ENCODE peak calls at places on chromosome 18, in six cellular contexts. K is aorta, U is kidney, Y is gastrocnemius medialis, T is cardiac muscle cell, W is Peyer's patch. P is an unnamed sample.

GRCh38 chr18:30920356-30920755 is 122.2 kb downstream of the DSC3 start:
- DNase-seq in K (no peak), U (no peak), Y (no peak), T (no peak), W (no peak), P (no peak)

GRCh38 chr18:33923980-33924379 is 300.7 kb downstream of the NOL4 start:
- DNase-seq in K (no peak), U (no peak), Y (no peak), T (no peak), W (no peak), P (no peak)

GRCh38 chr18:39862341-39862740 is 2092.7 kb upstream of the PIK3C3 start:
- DNase-seq in K (no peak), U (no peak), Y (no peak), T (no peak), W (no peak), P (no peak)

GRCh38 chr18:34592961-34593382 is 117.1 kb upstream of the DTNA start:
- DNase-seq in K (peak; percentile 84), U (peak; percentile 76), Y (peak; percentile 88), T (peak; percentile 71), W (no peak), P (peak; percentile 78)

GRCh38 chr18:31274915-31275314 is 43.0 kb upstream of the DSG1 start:
- DNase-seq in K (no peak), U (no peak), Y (no peak), T (peak; percentile 36), W (peak; percentile 47), P (peak; percentile 58)

GRCh38 chr18:46842583-46842982 is 74.7 kb downstream of the PIAS2 start:
- DNase-seq in K (no peak), U (no peak), Y (no peak), T (no peak), W (no peak), P (no peak)

GRCh38 chr18:69758458-69758857 is 189.2 kb downstream of the CD226 start:
- DNase-seq in K (no peak), U (no peak), Y (no peak), T (no peak), W (no peak), P (no peak)

GRCh38 chr18:26771524-26771923 is 94.0 kb downstream of the AQP4 start:
- DNase-seq in K (no peak), U (no peak), Y (no peak), T (peak; percentile 51), W (no peak), P (no peak)

GRCh38 chr18:51340332-51340731 is 142.9 kb upstream of the MEX3C start:
- DNase-seq in K (no peak), U (no peak), Y (no peak), T (no peak), W (no peak), P (no peak)

GRCh38 chr18:39711701-39712100 is 2146.1 kb upstream of the CELF4 start:
- DNase-seq in K (no peak), U (no peak), Y (no peak), T (no peak), W (no peak), P (no peak)

GRCh38 chr18:55509631-55510372 is 78.2 kb downstream of the TCF4 start:
- DNase-seq in K (no peak), U (no peak), Y (no peak), T (peak; percentile 75), W (no peak), P (no peak)

GRCh38 chr18:63963610-63964256 is 6.1 kb upstream of the SERPINB8 start:
- DNase-seq in K (no peak), U (no peak), Y (no peak), T (peak; percentile 79), W (peak; percentile 74), P (no peak)

GRCh38 chr18:41457730-41458129 is 497.3 kb upstream of the PIK3C3 start:
- DNase-seq in K (no peak), U (no peak), Y (no peak), T (no peak), W (no peak), P (no peak)

GRCh38 chr18:80154293-80154692 is 45.2 kb downstream of the ADNP2 start:
- DNase-seq in K (no peak), U (no peak), Y (no peak), T (peak; percentile 38), W (no peak), P (no peak)

GRCh38 chr18:905948-906415 is 1.3 kb downstream of the ADCYAP1 start:
- DNase-seq in K (no peak), U (no peak), Y (no peak), T (no peak), W (no peak), P (no peak)

GRCh38 chr18:60391571-60392226 is 19.1 kb upstream of the MC4R start:
- DNase-seq in K (no peak), U (no peak), Y (no peak), T (no peak), W (no peak), P (no peak)

GRCh38 chr18:27412551-27412950 is 227.4 kb upstream of the CHST9 start:
- DNase-seq in K (no peak), U (no peak), Y (no peak), T (no peak), W (no peak), P (no peak)

GRCh38 chr18:36947820-36948348 is 119.0 kb downstream of the KIAA1328 start:
- DNase-seq in K (no peak), U (no peak), Y (no peak), T (no peak), W (no peak), P (no peak)

GRCh38 chr18:908631-909621 is 4.3 kb downstream of the ADCYAP1 start:
- DNase-seq in K (no peak), U (no peak), Y (no peak), T (no peak), W (no peak), P (no peak)

GRCh38 chr18:28176933-28177827 is at the start of gene CDH2:
- DNase-seq in K (peak; percentile 77), U (peak; percentile 78), Y (no peak), T (peak; percentile 96), W (no peak), P (no peak)

GRCh38 chr18:36828630-36829361 is at the start of the genes KIAA1328 and TPGS2:
- DNase-seq in K (peak; percentile 95), U (peak; percentile 95), Y (peak; percentile 71), T (peak; percentile 94), W (peak; percentile 93), P (peak; percentile 83)

GRCh38 chr18:80253871-80254492 is 6.7 kb upstream of the PARD6G start:
- DNase-seq in K (no peak), U (no peak), Y (no peak), T (no peak), W (no peak), P (no peak)

GRCh38 chr18:490624-491023 is 9.9 kb downstream of the COLEC12 start:
- DNase-seq in K (no peak), U (no peak), Y (no peak), T (peak; percentile 50), W (no peak), P (no peak)

GRCh38 chr18:56200381-56200831 is 438.0 kb downstream of the TXNL1 start:
- DNase-seq in K (no peak), U (no peak), Y (no peak), T (peak; percentile 40), W (no peak), P (no peak)

GRCh38 chr18:48785091-48785614 is 165.6 kb downstream of the SMAD7 start:
- DNase-seq in K (peak; percentile 68), U (peak; percentile 75), Y (peak; percentile 12), T (no peak), W (peak; percentile 80), P (peak; percentile 66)

GRCh38 chr18:48785686-48786470 is 164.9 kb downstream of the SMAD7 start:
- DNase-seq in K (peak; percentile 59), U (peak; percentile 43), Y (peak; percentile 4), T (no peak), W (peak; percentile 41), P (peak; percentile 57)

GRCh38 chr18:48783616-48784520 is 166.9 kb downstream of the SMAD7 start:
- DNase-seq in K (peak; percentile 68), U (peak; percentile 55), Y (no peak), T (no peak), W (no peak), P (no peak)

GRCh38 chr18:48786621-48787522 is 163.9 kb downstream of the SMAD7 start:
- DNase-seq in K (peak; percentile 63), U (peak; percentile 59), Y (peak; percentile 8), T (no peak), W (peak; percentile 42), P (peak; percentile 10)

GRCh38 chr18:48784654-48785053 is 166.1 kb downstream of the SMAD7 start:
- DNase-seq in K (peak; percentile 63), U (no peak), Y (no peak), T (no peak), W (no peak), P (peak; percentile 54)
- H3K4me1 ChIP-seq in K (no peaks in the 10 kb centered on the region), U (peaks cover 36% of the 10 kb centered on the region), Y (peaks cover 43% of the 10 kb centered on the region), T (peaks cover 66% of the 10 kb centered on the region), W (peaks cover 16% of the 10 kb centered on the region), P (peaks cover 100% of the 10 kb centered on the region)

GRCh38 chr18:24138884-24139616 is at the start of gene CABYR:
- DNase-seq in K (peak; percentile 95), U (peak; percentile 86), Y (peak; percentile 39), T (peak; percentile 88), W (peak; percentile 85), P (peak; percentile 87)

GRCh38 chr18:24142376-24142775 is 3.5 kb downstream of the CABYR start:
- DNase-seq in K (no peak), U (no peak), Y (no peak), T (no peak), W (no peak), P (no peak)

GRCh38 chr18:24140697-24141096 is 1.8 kb downstream of the CABYR start:
- DNase-seq in K (no peak), U (no peak), Y (no peak), T (no peak), W (no peak), P (no peak)

GRCh38 chr18:24136967-24137373 is 1.9 kb upstream of the CABYR start:
- DNase-seq in K (no peak), U (no peak), Y (no peak), T (no peak), W (no peak), P (no peak)

GRCh38 chr18:24138281-24138883 is 480 bp upstream of the CABYR start:
- DNase-seq in K (no peak), U (no peak), Y (no peak), T (peak; percentile 21), W (no peak), P (no peak)
- H3K4me3 ChIP-seq in K (peak overlapping the region; percentile 44), U (peak overlapping the region; percentile 80), Y (peak overlapping the region; percentile 46), T (peak overlapping the region; percentile 33), W (peak overlapping the region; percentile 51), P (peak overlapping the region; percentile 59)

GRCh38 chr18:57837917-57838548 is 34.9 kb upstream of the ATP8B1 start:
- DNase-seq in K (no peak), U (no peak), Y (no peak), T (peak; percentile 54), W (no peak), P (no peak)
- H3K27ac ChIP-seq in K (no peak overlapping the region), U (no peak overlapping the region), Y (no peak overlapping the region), T (no peak overlapping the region), W (no peak overlapping the region), P (no peak overlapping the region)

DNA sequence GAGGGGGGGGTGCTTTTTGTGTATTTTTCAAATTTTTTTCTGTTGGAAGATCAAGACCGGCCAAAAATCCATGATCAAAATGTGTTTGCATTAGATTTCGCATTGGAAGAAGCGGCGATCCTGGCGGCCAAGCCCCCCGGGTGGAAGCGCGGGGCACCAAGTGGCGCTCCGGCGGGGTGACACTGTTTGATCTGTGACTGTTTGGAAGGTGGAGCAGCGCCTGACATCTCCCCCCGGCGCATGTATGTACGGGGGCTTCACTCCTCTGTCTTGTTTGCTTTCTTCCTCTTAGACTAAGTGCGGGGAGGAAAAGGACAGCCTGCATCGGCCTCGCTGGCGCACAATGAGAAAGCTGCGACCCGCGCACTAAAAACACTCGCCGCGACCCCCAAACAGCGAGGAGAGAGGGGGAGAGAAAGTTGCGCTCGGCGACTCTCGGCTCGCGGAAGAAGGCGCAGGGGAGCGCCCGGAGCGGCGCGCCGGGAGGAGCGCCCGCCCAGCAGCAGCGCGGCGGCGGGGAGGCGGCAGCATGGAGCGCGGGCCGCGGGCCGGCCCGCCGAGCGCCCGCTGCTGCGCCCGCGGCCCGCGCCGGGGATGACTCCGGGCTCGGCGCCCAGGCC is 515 bp downstream of the TSHZ1 start:
- DNase-seq in K (no peak), U (no peak), Y (no peak), T (peak; percentile 40), W (peak; percentile 51), P (no peak)
- H3K4me1 ChIP-seq in K (no peaks in the 10 kb centered on the region), U (peaks cover 20% of the 10 kb centered on the region), Y (peaks cover 43% of the 10 kb centered on the region), T (peaks cover 20% of the 10 kb centered on the region), W (peaks cover 22% of the 10 kb centered on the region), P (no peaks in the 10 kb centered on the region)

P was measured in tibial artery.